ENCODE peak calls at places on chromosome 10, in eight cellular contexts. One of them, this sample, is unnamed.

GRCh38 chr10:71291501-71291900 is 27.6 kb upstream of the SLC29A3 start:
- DNase-seq in memory B cell: no peak
- DNase-seq in left colon: no peak
- DNase-seq in heart left ventricle: no peak
- DNase-seq in EL: no peak
- DNase-seq in cardiac muscle cell: no peak
- DNase-seq in B cell: no peak
- DNase-seq in RWPE1: no peak
- DNase-seq in this sample: no peak

GRCh38 chr10:44426247-44427034 is 41.5 kb upstream of the CXCL12 start:
- DNase-seq in memory B cell: no peak
- DNase-seq in left colon: no peak
- DNase-seq in heart left ventricle: no peak
- DNase-seq in EL: no peak
- DNase-seq in cardiac muscle cell: no peak
- DNase-seq in B cell: no peak
- DNase-seq in RWPE1: no peak
- DNase-seq in this sample: no peak

GRCh38 chr10:65110029-65110428 is 1588.8 kb downstream of the REEP3 start:
- DNase-seq in memory B cell: no peak
- DNase-seq in left colon: no peak
- DNase-seq in heart left ventricle: no peak
- DNase-seq in EL: no peak
- DNase-seq in cardiac muscle cell: no peak
- DNase-seq in B cell: no peak
- DNase-seq in RWPE1: no peak
- DNase-seq in this sample: no peak

GRCh38 chr10:73480158-73480557 is 15.7 kb downstream of the PPP3CB start:
- DNase-seq in memory B cell: no peak
- DNase-seq in left colon: no peak
- DNase-seq in heart left ventricle: no peak
- DNase-seq in EL: peak
- DNase-seq in cardiac muscle cell: no peak
- DNase-seq in B cell: no peak
- DNase-seq in RWPE1: peak
- DNase-seq in this sample: peak

GRCh38 chr10:89771684-89772083 is 70.3 kb downstream of the KIF20B start:
- DNase-seq in memory B cell: no peak
- DNase-seq in left colon: no peak
- DNase-seq in heart left ventricle: no peak
- DNase-seq in EL: no peak
- DNase-seq in cardiac muscle cell: no peak
- DNase-seq in B cell: no peak
- DNase-seq in RWPE1: no peak
- DNase-seq in this sample: no peak

GRCh38 chr10:70551971-70552422 is 50.5 kb downstream of the PRF1 start:
- DNase-seq in memory B cell: no peak
- DNase-seq in left colon: no peak
- DNase-seq in heart left ventricle: no peak
- DNase-seq in EL: peak
- DNase-seq in cardiac muscle cell: peak
- DNase-seq in B cell: no peak
- DNase-seq in RWPE1: no peak
- DNase-seq in this sample: no peak

GRCh38 chr10:63164045-63164722 is 31.1 kb downstream of the NRBF2 start:
- DNase-seq in memory B cell: no peak
- DNase-seq in left colon: no peak
- DNase-seq in heart left ventricle: no peak
- DNase-seq in EL: no peak
- DNase-seq in cardiac muscle cell: no peak
- DNase-seq in B cell: no peak
- DNase-seq in RWPE1: no peak
- DNase-seq in this sample: no peak

GRCh38 chr10:12782537-12782936 is 219.0 kb downstream of the CCDC3 start:
- DNase-seq in memory B cell: peak
- DNase-seq in left colon: no peak
- DNase-seq in heart left ventricle: no peak
- DNase-seq in EL: peak
- DNase-seq in cardiac muscle cell: peak
- DNase-seq in B cell: no peak
- DNase-seq in RWPE1: peak
- DNase-seq in this sample: no peak

GRCh38 chr10:70617798-70618568 is 15.4 kb upstream of the PRF1 start:
- DNase-seq in memory B cell: no peak
- DNase-seq in left colon: no peak
- DNase-seq in heart left ventricle: no peak
- DNase-seq in EL: no peak
- DNase-seq in cardiac muscle cell: no peak
- DNase-seq in B cell: no peak
- DNase-seq in RWPE1: no peak
- DNase-seq in this sample: peak

GRCh38 chr10:5443429-5443828 is 31.1 kb downstream of the NET1 start:
- DNase-seq in memory B cell: no peak
- DNase-seq in left colon: no peak
- DNase-seq in heart left ventricle: no peak
- DNase-seq in EL: no peak
- DNase-seq in cardiac muscle cell: no peak
- DNase-seq in B cell: no peak
- DNase-seq in RWPE1: no peak
- DNase-seq in this sample: no peak

GRCh38 chr10:11165591-11166543 is 148.2 kb downstream of the CELF2 start:
- DNase-seq in memory B cell: peak
- DNase-seq in left colon: no peak
- DNase-seq in heart left ventricle: peak
- DNase-seq in EL: peak
- DNase-seq in cardiac muscle cell: peak
- DNase-seq in B cell: peak
- DNase-seq in RWPE1: peak
- DNase-seq in this sample: peak

GRCh38 chr10:132714906-132715790 is 70.8 kb downstream of the NKX6-2 start:
- DNase-seq in memory B cell: no peak
- DNase-seq in left colon: peak
- DNase-seq in heart left ventricle: peak
- DNase-seq in EL: no peak
- DNase-seq in cardiac muscle cell: no peak
- DNase-seq in B cell: no peak
- DNase-seq in RWPE1: no peak
- DNase-seq in this sample: no peak

GRCh38 chr10:21048086-21048485 is 151.0 kb upstream of the NEBL start:
- DNase-seq in memory B cell: no peak
- DNase-seq in left colon: no peak
- DNase-seq in heart left ventricle: no peak
- DNase-seq in EL: no peak
- DNase-seq in cardiac muscle cell: no peak
- DNase-seq in B cell: no peak
- DNase-seq in RWPE1: peak
- DNase-seq in this sample: peak

GRCh38 chr10:132897516-132898381 is 44.6 kb downstream of the CFAP46 start:
- DNase-seq in memory B cell: no peak
- DNase-seq in left colon: peak
- DNase-seq in heart left ventricle: peak
- DNase-seq in EL: no peak
- DNase-seq in cardiac muscle cell: no peak
- DNase-seq in B cell: no peak
- DNase-seq in RWPE1: no peak
- DNase-seq in this sample: no peak

GRCh38 chr10:49327036-49327813 is 28.3 kb downstream of the C10orf71 start:
- DNase-seq in memory B cell: no peak
- DNase-seq in left colon: no peak
- DNase-seq in heart left ventricle: no peak
- DNase-seq in EL: no peak
- DNase-seq in cardiac muscle cell: no peak
- DNase-seq in B cell: no peak
- DNase-seq in RWPE1: no peak
- DNase-seq in this sample: no peak

GRCh38 chr10:108561649-108562048 is 1361.7 kb downstream of the XPNPEP1 start:
- DNase-seq in memory B cell: no peak
- DNase-seq in left colon: no peak
- DNase-seq in heart left ventricle: no peak
- DNase-seq in EL: peak
- DNase-seq in cardiac muscle cell: no peak
- DNase-seq in B cell: no peak
- DNase-seq in RWPE1: no peak
- DNase-seq in this sample: no peak

GRCh38 chr10:121527690-121528089 is 70.6 kb downstream of the FGFR2 start:
- DNase-seq in memory B cell: no peak
- DNase-seq in left colon: no peak
- DNase-seq in heart left ventricle: no peak
- DNase-seq in EL: no peak
- DNase-seq in cardiac muscle cell: peak
- DNase-seq in B cell: no peak
- DNase-seq in RWPE1: no peak
- DNase-seq in this sample: peak

GRCh38 chr10:59096631-59097030 is 79.8 kb upstream of the PHYHIPL start:
- DNase-seq in memory B cell: no peak
- DNase-seq in left colon: no peak
- DNase-seq in heart left ventricle: no peak
- DNase-seq in EL: no peak
- DNase-seq in cardiac muscle cell: no peak
- DNase-seq in B cell: no peak
- DNase-seq in RWPE1: no peak
- DNase-seq in this sample: no peak

GRCh38 chr10:42781893-42782445 is 626 bp upstream of the BMS1 start:
- DNase-seq in memory B cell: no peak
- DNase-seq in left colon: no peak
- DNase-seq in heart left ventricle: no peak
- DNase-seq in EL: peak
- DNase-seq in cardiac muscle cell: no peak
- DNase-seq in B cell: no peak
- DNase-seq in RWPE1: no peak
- DNase-seq in this sample: no peak

GRCh38 chr10:7070950-7071349 is 339.9 kb downstream of the SFMBT2 start:
- DNase-seq in memory B cell: no peak
- DNase-seq in left colon: no peak
- DNase-seq in heart left ventricle: no peak
- DNase-seq in EL: no peak
- DNase-seq in cardiac muscle cell: no peak
- DNase-seq in B cell: no peak
- DNase-seq in RWPE1: no peak
- DNase-seq in this sample: no peak

GRCh38 chr10:75111906-75112703 is 649 bp downstream of the SAMD8 start:
- DNase-seq in memory B cell: peak
- DNase-seq in left colon: peak
- DNase-seq in heart left ventricle: peak
- DNase-seq in EL: peak
- DNase-seq in cardiac muscle cell: peak
- DNase-seq in B cell: peak
- DNase-seq in RWPE1: peak
- DNase-seq in this sample: no peak

GRCh38 chr10:78218833-78219490 is 185.3 kb downstream of the RPS24 start:
- DNase-seq in memory B cell: no peak
- DNase-seq in left colon: no peak
- DNase-seq in heart left ventricle: no peak
- DNase-seq in EL: no peak
- DNase-seq in cardiac muscle cell: no peak
- DNase-seq in B cell: no peak
- DNase-seq in RWPE1: no peak
- DNase-seq in this sample: no peak

GRCh38 chr10:97426776-97427570 is 982 bp downstream of the PGAM1 start:
- DNase-seq in memory B cell: no peak
- DNase-seq in left colon: no peak
- DNase-seq in heart left ventricle: no peak
- DNase-seq in EL: peak
- DNase-seq in cardiac muscle cell: peak
- DNase-seq in B cell: no peak
- DNase-seq in RWPE1: no peak
- DNase-seq in this sample: no peak

GRCh38 chr10:92590623-92591549 is 2.0 kb upstream of the KIF11 start:
- DNase-seq in memory B cell: peak
- DNase-seq in left colon: peak
- DNase-seq in heart left ventricle: peak
- DNase-seq in EL: peak
- DNase-seq in cardiac muscle cell: peak
- DNase-seq in B cell: peak
- DNase-seq in RWPE1: no peak
- DNase-seq in this sample: no peak

GRCh38 chr10:49283491-49283890 is 15.5 kb upstream of the C10orf71 start:
- DNase-seq in memory B cell: no peak
- DNase-seq in left colon: no peak
- DNase-seq in heart left ventricle: peak
- DNase-seq in EL: no peak
- DNase-seq in cardiac muscle cell: no peak
- DNase-seq in B cell: no peak
- DNase-seq in RWPE1: no peak
- DNase-seq in this sample: no peak

GRCh38 chr10:1643161-1643910 is 94.0 kb downstream of the ADARB2 start:
- DNase-seq in memory B cell: no peak
- DNase-seq in left colon: no peak
- DNase-seq in heart left ventricle: no peak
- DNase-seq in EL: no peak
- DNase-seq in cardiac muscle cell: peak
- DNase-seq in B cell: peak
- DNase-seq in RWPE1: peak
- DNase-seq in this sample: no peak

GRCh38 chr10:95382174-95382573 is 91.4 kb upstream of the PDLIM1 start:
- DNase-seq in memory B cell: no peak
- DNase-seq in left colon: no peak
- DNase-seq in heart left ventricle: no peak
- DNase-seq in EL: no peak
- DNase-seq in cardiac muscle cell: no peak
- DNase-seq in B cell: no peak
- DNase-seq in RWPE1: no peak
- DNase-seq in this sample: no peak

GRCh38 chr10:114638874-114639625 is 19.0 kb downstream of the ABLIM1 start:
- DNase-seq in memory B cell: no peak
- DNase-seq in left colon: no peak
- DNase-seq in heart left ventricle: no peak
- DNase-seq in EL: peak
- DNase-seq in cardiac muscle cell: no peak
- DNase-seq in B cell: no peak
- DNase-seq in RWPE1: no peak
- DNase-seq in this sample: peak

GRCh38 chr10:100186813-100187212 is 984 bp upstream of the ERLIN1 start:
- DNase-seq in memory B cell: no peak
- DNase-seq in left colon: peak
- DNase-seq in heart left ventricle: no peak
- DNase-seq in EL: peak
- DNase-seq in cardiac muscle cell: no peak
- DNase-seq in B cell: peak
- DNase-seq in RWPE1: peak
- DNase-seq in this sample: no peak

GRCh38 chr10:13920031-13920430 is 333.3 kb downstream of the PRPF18 start:
- DNase-seq in memory B cell: no peak
- DNase-seq in left colon: no peak
- DNase-seq in heart left ventricle: no peak
- DNase-seq in EL: no peak
- DNase-seq in cardiac muscle cell: no peak
- DNase-seq in B cell: no peak
- DNase-seq in RWPE1: no peak
- DNase-seq in this sample: no peak

GRCh38 chr10:121069061-121069850 is 218.1 kb downstream of the WDR11 start:
- DNase-seq in memory B cell: no peak
- DNase-seq in left colon: no peak
- DNase-seq in heart left ventricle: no peak
- DNase-seq in EL: no peak
- DNase-seq in cardiac muscle cell: no peak
- DNase-seq in B cell: no peak
- DNase-seq in RWPE1: peak
- DNase-seq in this sample: peak

This sample was measured in foreskin keratinocyte.